ENCODE peak calls at places on chromosomes 16 and 17, in six cellular contexts. Z, K, A, V, Q and D are unnamed samples.

GRCh38 chr17:75521951-75522727 is 3.4 kb upstream of the LLGL2 start:
- DNase-seq in K (no peak), Q (no peak), Z (peak; percentile 51), A (no peak), V (no peak), D (peak; percentile 45)

GRCh38 chr17:41800601-41801373 is 11.0 kb downstream of the P3H4 start:
- DNase-seq in A (no peak), Q (peak; percentile 74), Z (peak; percentile 93), K (peak; percentile 99), V (peak; percentile 28), D (peak; percentile 65)

GRCh38 chr16:51763072-51763658 is 612.1 kb upstream of the SALL1 start:
- DNase-seq in K (no peak), A (no peak), Z (no peak), V (no peak), Q (no peak), D (no peak)

GRCh38 chr17:46115687-46116086 is 77.5 kb downstream of the KANSL1 start:
- DNase-seq in V (no peak), Z (no peak), Q (peak; percentile 31), A (no peak), K (no peak), D (no peak)

GRCh38 chr16:31452631-31453106 is 6.6 kb upstream of the ARMC5 start:
- DNase-seq in Z (peak; percentile 2), V (peak; percentile 43), Q (peak; percentile 72), K (no peak), A (no peak), D (no peak)

GRCh38 chr17:83196973-83197880 is 117.8 kb downstream of the METRNL start:
- DNase-seq in Z (peak; percentile 39), Q (no peak), V (no peak), K (no peak), A (no peak), D (peak; percentile 40)

GRCh38 chr17:35609831-35610230 is 22.7 kb downstream of the AP2B1 start:
- DNase-seq in K (no peak), Q (no peak), A (no peak), V (no peak), Z (no peak), D (no peak)

GRCh38 chr16:71353736-71354135 is 4.8 kb upstream of the CALB2 start:
- DNase-seq in K (no peak), V (no peak), Z (no peak), A (no peak), Q (no peak), D (no peak)

GRCh38 chr16:46885960-46886763 is 2.0 kb downstream of the GPT2 start:
- DNase-seq in Z (no peak), K (no peak), Q (no peak), A (no peak), V (no peak), D (no peak)

GRCh38 chr17:12637015-12637414 is 28.7 kb upstream of the MYOCD start:
- DNase-seq in Q (no peak), Z (no peak), A (no peak), K (no peak), V (no peak), D (no peak)

GRCh38 chr17:22202702-22203101 is 510.4 kb downstream of the KCNJ18 start:
- DNase-seq in K (no peak), Q (no peak), A (no peak), Z (no peak), V (no peak), D (no peak)

GRCh38 chr17:28394717-28395116 is 11.3 kb downstream of the SLC46A1 start:
- DNase-seq in V (peak; percentile 93), Z (no peak), K (no peak), Q (peak; percentile 17), A (no peak), D (no peak)

GRCh38 chr17:28925912-28926365 is 23.1 kb upstream of the DHRS13 start:
- DNase-seq in K (no peak), V (peak; percentile 92), Z (no peak), Q (peak; percentile 61), A (no peak), D (no peak)

GRCh38 chr16:9817586-9817985 is 364.6 kb downstream of the GRIN2A start:
- DNase-seq in Q (no peak), V (no peak), K (no peak), A (no peak), Z (no peak), D (no peak)

GRCh38 chr17:77002103-77003045 is 134.2 kb downstream of the MGAT5B start:
- DNase-seq in A (no peak), Z (no peak), V (peak; percentile 44), Q (no peak), K (no peak), D (no peak)

GRCh38 chr16:1099224-1100083 is 3.4 kb upstream of the C1QTNF8 start:
- DNase-seq in Q (no peak), V (no peak), Z (no peak), A (no peak), K (no peak), D (no peak)

GRCh38 chr16:57061084-57061905 is 31.1 kb upstream of the CPNE2 start:
- DNase-seq in V (peak; percentile 50), Q (no peak), Z (peak; percentile 67), A (no peak), K (peak; percentile 23), D (peak; percentile 77)

GRCh38 chr17:13365331-13365730 is 236.4 kb downstream of the HS3ST3A1 start:
- DNase-seq in A (no peak), V (no peak), Q (no peak), Z (no peak), K (no peak), D (no peak)

GRCh38 chr16:50611332-50611934 is 63.2 kb downstream of the NKD1 start:
- DNase-seq in Q (no peak), K (no peak), V (peak; percentile 67), A (no peak), Z (peak; percentile 26), D (peak; percentile 48)

GRCh38 chr16:84182680-84183571 is 3.9 kb downstream of the TAF1C start:
- DNase-seq in A (no peak), Z (no peak), V (no peak), Q (no peak), K (no peak), D (peak; percentile 47)

GRCh38 chr17:7191571-7192270 is 12.6 kb upstream of the ASGR1 start:
- DNase-seq in A (no peak), K (no peak), V (peak; percentile 45), Q (peak; percentile 44), Z (no peak), D (no peak)

GRCh38 chr16:77324727-77325126 is 110.1 kb downstream of the ADAMTS18 start:
- DNase-seq in Z (no peak), Q (no peak), A (no peak), V (no peak), K (no peak), D (no peak)

GRCh38 chr16:68790130-68790761 is 53.1 kb upstream of the TANGO6 start:
- DNase-seq in V (no peak), Z (no peak), A (no peak), K (no peak), Q (no peak), D (no peak)

GRCh38 chr16:25568991-25569390 is 122.8 kb upstream of the HS3ST4 start:
- DNase-seq in K (peak; percentile 59), A (no peak), V (no peak), Z (no peak), Q (no peak), D (no peak)

GRCh38 chr17:10428781-10429180 is 7.0 kb upstream of the MYH8 start:
- DNase-seq in Z (no peak), K (no peak), Q (no peak), A (no peak), V (no peak), D (no peak)

GRCh38 chr16:73996624-73997339 is 299.8 kb upstream of the PSMD7 start:
- DNase-seq in K (no peak), Z (peak; percentile 78), V (no peak), Q (no peak), A (no peak), D (no peak)

GRCh38 chr17:27506348-27507218 is 50.3 kb downstream of the KSR1 start:
- DNase-seq in A (no peak), V (peak; percentile 40), Q (no peak), Z (no peak), K (no peak), D (no peak)

GRCh38 chr17:29622337-29623282 is at the start of gene CORO6:
- DNase-seq in K (no peak), A (peak; percentile 62), V (peak; percentile 52), Z (peak; percentile 60), Q (peak; percentile 80), D (peak; percentile 86)

GRCh38 chr17:55709984-55710383 is 12.7 kb downstream of the TMEM100 start:
- DNase-seq in A (no peak), Z (no peak), K (no peak), V (no peak), Q (no peak), D (no peak)

GRCh38 chr17:29163563-29163962 is 16.6 kb downstream of the MYO18A start:
- DNase-seq in Q (no peak), Z (no peak), V (no peak), A (no peak), K (no peak), D (no peak)

GRCh38 chr17:82232876-82233785 is 4.3 kb downstream of the SLC16A3 start:
- DNase-seq in Z (no peak), A (no peak), K (no peak), V (no peak), Q (no peak), D (peak; percentile 64)

GRCh38 chr17:59004338-59005111 is 102.2 kb downstream of the TRIM37 start:
- DNase-seq in Z (no peak), Q (peak; percentile 78), A (peak; percentile 49), K (peak; percentile 9), V (peak; percentile 83), D (no peak)

GRCh38 chr17:1577186-1577585 is 14.6 kb upstream of the PITPNA start:
- DNase-seq in Q (no peak), A (no peak), K (no peak), V (peak; percentile 79), Z (peak; percentile 87), D (peak; percentile 93)

GRCh38 chr17:63497708-63498483 is 21.0 kb downstream of the ACE start:
- DNase-seq in Z (no peak), A (no peak), V (peak; percentile 51), Q (peak; percentile 30), K (no peak), D (no peak)

GRCh38 chr17:56723471-56723870 is 110.2 kb downstream of the C17orf67 start:
- DNase-seq in V (no peak), Q (no peak), Z (no peak), K (no peak), A (no peak), D (no peak)

GRCh38 chr16:77780378-77780837 is 8.0 kb upstream of the VAT1L start:
- DNase-seq in Z (no peak), Q (no peak), V (peak; percentile 83), K (no peak), A (no peak), D (no peak)